ENCODE peak calls at places on chromosomes 4 and X, in nine cellular contexts. T is CD8-positive, alpha-beta T cell; P is lower lobe of right lung; X is fibroblast of the aortic adventitia; D is endodermal cell; F is fibroblast of pulmonary artery; I is H1; G is SK-N-SH; L is AG09309. N is an unnamed sample.

GRCh38 chrX:130680164-130681035 is 222.6 kb downstream of the ENOX2 start:
- DNase-seq in T (no peak), P (no peak), X (peak; percentile 64), D (no peak), F (peak; percentile 42), I (no peak), G (no peak), L (no peak), N (no peak)

GRCh38 chr4:85452073-85452764 is 22.7 kb upstream of the ARHGAP24 start:
- DNase-seq in T (no peak), P (no peak), X (no peak), D (no peak), F (no peak), I (no peak), G (peak; percentile 28), L (no peak), N (no peak)

GRCh38 chr4:140730108-140730507 is 26.1 kb downstream of the TBC1D9 start:
- DNase-seq in T (no peak), P (no peak), X (no peak), D (no peak), F (no peak), I (no peak), G (no peak), L (no peak), N (no peak)

GRCh38 chr4:13522282-13523104 is 21.8 kb downstream of the NKX3-2 start:
- DNase-seq in T (no peak), P (no peak), X (no peak), D (peak; percentile 75), F (no peak), I (no peak), G (peak; percentile 39), L (no peak), N (peak; percentile 17)

GRCh38 chr4:98641393-98641792 is 17.0 kb downstream of the TSPAN5 start:
- DNase-seq in T (no peak), P (no peak), X (no peak), D (no peak), F (no peak), I (no peak), G (no peak), L (no peak), N (no peak)

GRCh38 chr4:163164110-163164509 is 2.6 kb downstream of the NAF1 start:
- DNase-seq in T (no peak), P (no peak), X (no peak), D (no peak), F (no peak), I (no peak), G (no peak), L (no peak), N (no peak)

GRCh38 chr4:175456131-175456530 is 355.9 kb downstream of the GPM6A start:
- DNase-seq in T (no peak), P (no peak), X (no peak), D (no peak), F (no peak), I (no peak), G (no peak), L (no peak), N (no peak)

GRCh38 chr4:106058919-106059318 is 163.6 kb downstream of the NPNT start:
- DNase-seq in T (no peak), P (no peak), X (no peak), D (no peak), F (peak; percentile 6), I (no peak), G (no peak), L (no peak), N (no peak)

GRCh38 chr4:114773341-114773740 is 174.7 kb downstream of the UGT8 start:
- DNase-seq in T (no peak), P (no peak), X (no peak), D (no peak), F (no peak), I (no peak), G (no peak), L (no peak), N (no peak)

GRCh38 chrX:47145408-47146120 is 543 bp downstream of the RBM10 start:
- DNase-seq in T (no peak), P (no peak), X (peak; percentile 10), D (no peak), F (no peak), I (no peak), G (peak; percentile 71), L (no peak), N (peak; percentile 44)

GRCh38 chrX:154368630-154369452 is 5.6 kb downstream of the FLNA start:
- DNase-seq in T (peak; percentile 93), P (peak; percentile 89), X (peak; percentile 95), D (peak; percentile 78), F (peak; percentile 93), I (no peak), G (no peak), L (peak; percentile 81), N (peak; percentile 63)

GRCh38 chrX:2958199-2958598 is 29.1 kb upstream of the ARSD start:
- DNase-seq in T (no peak), P (no peak), X (no peak), D (no peak), F (no peak), I (no peak), G (no peak), L (no peak), N (no peak)

GRCh38 chr4:84718699-84719098 is 135.8 kb downstream of the CDS1 start:
- DNase-seq in T (no peak), P (no peak), X (peak; percentile 11), D (no peak), F (peak; percentile 17), I (no peak), G (no peak), L (no peak), N (no peak)

GRCh38 chr4:133592591-133592990 is 443.5 kb downstream of the PCDH10 start:
- DNase-seq in T (no peak), P (no peak), X (no peak), D (peak; percentile 63), F (no peak), I (no peak), G (no peak), L (no peak), N (no peak)

GRCh38 chr4:7391637-7392437 is 42.9 kb downstream of the PSAPL1 start:
- DNase-seq in T (peak; percentile 42), P (no peak), X (no peak), D (peak; percentile 36), F (no peak), I (no peak), G (peak; percentile 7), L (no peak), N (no peak)

GRCh38 chr4:7390906-7391636 is 43.7 kb downstream of the PSAPL1 start:
- DNase-seq in T (peak; percentile 41), P (peak; percentile 20), X (no peak), D (peak; percentile 43), F (no peak), I (no peak), G (peak; percentile 5), L (no peak), N (no peak)

GRCh38 chr4:7393491-7394183 is 41.1 kb downstream of the PSAPL1 start:
- DNase-seq in T (peak; percentile 38), P (peak; percentile 18), X (no peak), D (peak; percentile 28), F (no peak), I (no peak), G (peak; percentile 3), L (no peak), N (no peak)

GRCh38 chr4:7394184-7394575 is 40.5 kb downstream of the PSAPL1 start:
- DNase-seq in T (peak; percentile 7), P (no peak), X (no peak), D (no peak), F (no peak), I (no peak), G (no peak), L (no peak), N (no peak)

GRCh38 chr4:7392438-7393374 is 42.0 kb downstream of the PSAPL1 start:
- DNase-seq in T (peak; percentile 35), P (peak; percentile 41), X (peak; percentile 15), D (peak; percentile 54), F (peak; percentile 7), I (no peak), G (peak; percentile 8), L (peak; percentile 20), N (no peak)
- TF ChIP-seq CTCF in T (no peak), P (no peak), X (no peak), D (no peak), F (no peak), I (no peak), G (no peak), L (peak; percentile 54), N (no peak)

GRCh38 chr4:42656986-42657792 is at the start of gene ATP8A1:
- DNase-seq in T (peak; percentile 96), P (peak; percentile 96), X (peak; percentile 73), D (peak; percentile 97), F (peak; percentile 83), I (peak; percentile 70), G (peak; percentile 99), L (peak; percentile 11), N (peak; percentile 96)
- TF ChIP-seq CTCF in T (no peak), P (no peak), X (peak; percentile 27), D (no peak), F (no peak), I (no peak), G (no peak), L (peak; percentile 19), N (no peak)

DNA sequence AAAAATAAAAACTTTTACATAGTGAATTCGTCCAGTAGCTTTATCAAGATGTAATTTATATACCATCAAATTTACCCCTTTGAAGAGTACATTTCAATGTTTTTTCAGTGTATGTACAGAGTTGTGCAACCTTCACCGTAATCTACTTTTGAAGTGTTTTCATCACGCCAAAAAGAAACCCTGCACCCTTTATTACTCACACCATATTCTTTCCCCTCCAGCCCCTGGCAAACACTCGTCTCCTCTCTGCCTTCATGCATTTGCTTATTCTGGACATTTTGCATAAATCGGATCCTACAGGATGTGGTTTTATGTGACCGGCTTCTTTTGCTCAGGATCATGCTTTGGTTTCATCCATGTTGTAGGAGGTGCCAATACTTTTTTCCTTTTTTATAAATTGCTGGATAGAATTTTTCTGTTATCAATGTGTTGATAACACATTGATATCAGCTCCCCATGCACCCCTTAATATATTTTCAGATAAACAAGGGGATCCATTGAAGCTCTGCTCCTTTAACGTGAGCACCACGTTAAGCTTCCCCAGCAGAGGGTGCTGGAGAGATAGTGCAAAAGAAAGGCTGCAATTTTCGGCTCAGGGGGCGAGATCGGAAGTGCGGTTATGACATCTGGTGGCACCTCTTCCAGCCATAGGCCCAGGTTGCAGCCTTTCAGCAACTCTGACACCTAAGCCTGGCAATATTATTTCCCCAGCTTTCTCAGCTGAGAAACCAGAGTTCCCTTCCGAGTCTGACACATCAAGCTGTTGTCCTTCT is 100.1 kb upstream of the VCX3B start:
- DNase-seq in T (no peak), P (peak; percentile 35), X (no peak), D (peak; percentile 82), F (peak; percentile 20), I (peak; percentile 9), G (peak; percentile 7), L (no peak), N (no peak)
- TF ChIP-seq CTCF in T (no peak), P (peak; percentile 25), X (no peak), D (peak; percentile 91), F (peak; percentile 43), I (peak; percentile 74), G (peak; percentile 22), L (no peak), N (peak; percentile 15)

DNA sequence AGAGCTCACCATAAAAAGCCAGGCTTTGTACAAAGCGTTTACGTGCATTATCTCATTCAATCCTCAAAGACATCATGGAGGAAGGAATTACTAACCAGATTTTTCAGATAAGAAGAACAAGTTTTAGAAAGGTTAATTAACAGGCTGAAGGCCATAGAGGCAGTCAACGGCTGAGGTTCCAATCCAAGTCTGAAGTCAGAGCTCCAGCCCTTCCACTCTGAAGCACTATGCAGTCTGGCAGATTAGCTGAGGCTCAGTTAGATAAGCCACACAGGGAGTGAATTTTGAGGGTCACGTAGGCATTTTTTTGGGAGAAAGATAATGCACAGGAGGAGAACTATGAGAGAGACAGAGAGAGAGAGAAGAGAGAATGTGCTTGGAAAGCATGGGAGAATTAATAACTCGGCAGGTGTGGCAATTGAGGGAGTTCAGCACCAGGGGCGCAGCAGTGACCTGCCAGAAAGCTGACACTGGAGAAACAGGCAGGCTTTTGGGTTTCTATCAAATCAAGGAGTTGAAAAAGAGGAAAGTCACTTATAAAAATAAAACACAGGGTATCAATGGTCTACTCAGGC is 116.5 kb upstream of the NAP1L5 start:
- DNase-seq in T (no peak), P (no peak), X (no peak), D (peak; percentile 64), F (no peak), I (no peak), G (no peak), L (no peak), N (no peak)
- TF ChIP-seq CTCF in T (no peak), P (no peak), X (no peak), D (peak; percentile 67), F (no peak), I (peak; percentile 50), G (no peak), L (no peak), N (no peak)